ENCODE peak calls at places on chromosomes 11 and 22, in four cellular contexts. One of them, this sample, is unnamed. For H3K4me1, the result is how much of the 10 kb centered on the place peaks cover.

GRCh38 chr11:30535818-30536217 is 50.3 kb downstream of the MPPED2 start:
- DNase-seq in mucosa of descending colon: no peak
- DNase-seq in astrocyte: no peak
- DNase-seq in spleen: no peak
- DNase-seq in this sample: no peak

GRCh38 chr11:11414996-11415395 is 61.9 kb upstream of the CSNK2A3 start:
- DNase-seq in astrocyte: no peak
- DNase-seq in mucosa of descending colon: no peak
- DNase-seq in spleen: no peak
- DNase-seq in this sample: no peak

GRCh38 chr22:44577391-44578114 is 79.5 kb upstream of the RTL6 start:
- DNase-seq in spleen: no peak
- DNase-seq in mucosa of descending colon: no peak
- DNase-seq in astrocyte: no peak
- DNase-seq in this sample: no peak

GRCh38 chr22:47247609-47248240 is 485.3 kb downstream of the TBC1D22A start:
- DNase-seq in astrocyte: no peak
- DNase-seq in spleen: no peak
- DNase-seq in mucosa of descending colon: no peak
- DNase-seq in this sample: no peak

GRCh38 chr22:47294222-47294532 is 531.7 kb downstream of the TBC1D22A start:
- DNase-seq in spleen: no peak
- DNase-seq in mucosa of descending colon: no peak
- DNase-seq in astrocyte: peak
- DNase-seq in this sample: no peak

GRCh38 chr11:45334410-45334809 is 48.3 kb upstream of the SYT13 start:
- DNase-seq in spleen: no peak
- DNase-seq in astrocyte: no peak
- DNase-seq in mucosa of descending colon: no peak
- DNase-seq in this sample: no peak

GRCh38 chr11:45850446-45850845 is 3.2 kb downstream of the CRY2 start:
- DNase-seq in mucosa of descending colon: no peak
- DNase-seq in astrocyte: peak
- DNase-seq in spleen: no peak
- DNase-seq in this sample: no peak

GRCh38 chr11:93476796-93477195 is 66.4 kb downstream of the SMCO4 start:
- DNase-seq in astrocyte: peak
- DNase-seq in spleen: no peak
- DNase-seq in mucosa of descending colon: no peak
- DNase-seq in this sample: no peak

GRCh38 chr22:46935506-46936377 is 173.3 kb downstream of the TBC1D22A start:
- DNase-seq in mucosa of descending colon: peak
- DNase-seq in spleen: no peak
- DNase-seq in astrocyte: no peak
- DNase-seq in this sample: no peak

GRCh38 chr22:31143038-31143437 is 2.7 kb upstream of the PLA2G3 start:
- DNase-seq in spleen: no peak
- DNase-seq in astrocyte: no peak
- DNase-seq in mucosa of descending colon: no peak
- DNase-seq in this sample: no peak

GRCh38 chr11:128595221-128595620 is 7.9 kb upstream of the ETS1 start:
- DNase-seq in astrocyte: peak
- DNase-seq in spleen: no peak
- DNase-seq in mucosa of descending colon: no peak
- DNase-seq in this sample: no peak

GRCh38 chr22:49053574-49053973 is 774.1 kb downstream of the BRD1 start:
- DNase-seq in spleen: no peak
- DNase-seq in mucosa of descending colon: no peak
- DNase-seq in astrocyte: no peak
- DNase-seq in this sample: no peak

GRCh38 chr22:39309881-39310714 is 9.3 kb downstream of the RPL3 start:
- DNase-seq in spleen: no peak
- DNase-seq in mucosa of descending colon: no peak
- DNase-seq in astrocyte: no peak
- DNase-seq in this sample: no peak

GRCh38 chr11:116457336-116458007 is 315.3 kb downstream of the BUD13 start:
- DNase-seq in astrocyte: no peak
- DNase-seq in mucosa of descending colon: no peak
- DNase-seq in spleen: no peak
- DNase-seq in this sample: no peak

GRCh38 chr11:76515494-76515893 is 70.7 kb downstream of the EMSY start:
- DNase-seq in mucosa of descending colon: no peak
- DNase-seq in spleen: no peak
- DNase-seq in astrocyte: no peak
- DNase-seq in this sample: no peak

GRCh38 chr11:85310479-85310878 is 316.7 kb downstream of the DLG2 start:
- DNase-seq in spleen: no peak
- DNase-seq in mucosa of descending colon: no peak
- DNase-seq in astrocyte: no peak
- DNase-seq in this sample: no peak

GRCh38 chr11:115579181-115579825 is 75.1 kb upstream of the CADM1 start:
- DNase-seq in mucosa of descending colon: no peak
- DNase-seq in spleen: no peak
- DNase-seq in astrocyte: no peak
- DNase-seq in this sample: no peak

GRCh38 chr22:39230261-39231196 is 14.3 kb downstream of the PDGFB start:
- DNase-seq in mucosa of descending colon: no peak
- DNase-seq in astrocyte: no peak
- DNase-seq in spleen: no peak
- DNase-seq in this sample: no peak

GRCh38 chr22:48894804-48895250 is 932.8 kb downstream of the BRD1 start:
- DNase-seq in astrocyte: no peak
- DNase-seq in mucosa of descending colon: no peak
- DNase-seq in spleen: peak
- DNase-seq in this sample: no peak

GRCh38 chr11:119635776-119636175 is 93.2 kb downstream of the NECTIN1 start:
- DNase-seq in mucosa of descending colon: no peak
- DNase-seq in spleen: no peak
- DNase-seq in astrocyte: no peak
- DNase-seq in this sample: no peak

GRCh38 chr11:128942807-128943430 is at the start of gene TP53AIP1:
- DNase-seq in mucosa of descending colon: no peak
- DNase-seq in spleen: no peak
- DNase-seq in astrocyte: no peak
- DNase-seq in this sample: no peak

GRCh38 chr22:27151407-27151806 is 494.0 kb downstream of the MIAT start:
- DNase-seq in mucosa of descending colon: no peak
- DNase-seq in astrocyte: no peak
- DNase-seq in spleen: no peak
- DNase-seq in this sample: no peak

GRCh38 chr22:48488611-48489456 is 1338.8 kb downstream of the BRD1 start:
- DNase-seq in astrocyte: no peak
- DNase-seq in spleen: peak
- DNase-seq in mucosa of descending colon: no peak
- DNase-seq in this sample: no peak

GRCh38 chr11:69816671-69817070 is 2.5 kb downstream of the FGF3 start:
- DNase-seq in astrocyte: no peak
- DNase-seq in mucosa of descending colon: no peak
- DNase-seq in spleen: no peak
- DNase-seq in this sample: no peak

GRCh38 chr11:124238512-124238911 is 2.4 kb upstream of the OR8G1 start:
- DNase-seq in mucosa of descending colon: no peak
- DNase-seq in spleen: no peak
- DNase-seq in astrocyte: no peak
- DNase-seq in this sample: no peak

GRCh38 chr11:128890543-128891409 is at the start of gene KCNJ5:
- DNase-seq in astrocyte: no peak
- DNase-seq in spleen: no peak
- DNase-seq in mucosa of descending colon: peak
- DNase-seq in this sample: no peak

GRCh38 chr11:10807629-10808552 is 835 bp downstream of the EIF4G2 start:
- DNase-seq in astrocyte: peak
- DNase-seq in spleen: peak
- DNase-seq in mucosa of descending colon: peak
- DNase-seq in this sample: peak

GRCh38 chr22:31938258-31938657 is 6.1 kb upstream of the YWHAH start:
- DNase-seq in spleen: peak
- DNase-seq in mucosa of descending colon: no peak
- DNase-seq in astrocyte: no peak
- DNase-seq in this sample: no peak

DNA sequence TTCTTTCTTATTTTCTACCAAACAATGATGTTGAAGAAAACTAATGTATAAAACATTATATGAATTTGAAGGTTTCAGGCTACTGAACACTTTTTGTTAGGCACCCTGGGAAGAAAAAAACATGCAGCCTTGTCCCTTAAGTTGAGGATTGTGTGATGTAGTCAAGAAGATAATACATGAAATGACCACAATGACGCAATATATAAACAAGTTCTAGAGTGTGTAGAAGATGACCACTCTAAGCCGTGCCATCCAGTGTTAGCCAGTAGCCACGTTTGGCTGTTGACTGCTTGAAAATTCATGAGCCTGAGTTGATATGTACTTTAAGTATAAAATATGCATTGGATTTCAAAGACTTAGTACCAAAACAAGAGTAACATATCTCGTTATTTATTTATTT is 16.2 kb downstream of the SWAP70 start:
- DNase-seq in spleen: no peak
- DNase-seq in astrocyte: no peak
- DNase-seq in mucosa of descending colon: no peak
- DNase-seq in this sample: no peak
- H3K4me1 ChIP-seq in spleen: half or more
- H3K4me1 ChIP-seq in astrocyte: under half
- H3K4me1 ChIP-seq in mucosa of descending colon: under half
- H3K4me1 ChIP-seq in this sample: under half

DNA sequence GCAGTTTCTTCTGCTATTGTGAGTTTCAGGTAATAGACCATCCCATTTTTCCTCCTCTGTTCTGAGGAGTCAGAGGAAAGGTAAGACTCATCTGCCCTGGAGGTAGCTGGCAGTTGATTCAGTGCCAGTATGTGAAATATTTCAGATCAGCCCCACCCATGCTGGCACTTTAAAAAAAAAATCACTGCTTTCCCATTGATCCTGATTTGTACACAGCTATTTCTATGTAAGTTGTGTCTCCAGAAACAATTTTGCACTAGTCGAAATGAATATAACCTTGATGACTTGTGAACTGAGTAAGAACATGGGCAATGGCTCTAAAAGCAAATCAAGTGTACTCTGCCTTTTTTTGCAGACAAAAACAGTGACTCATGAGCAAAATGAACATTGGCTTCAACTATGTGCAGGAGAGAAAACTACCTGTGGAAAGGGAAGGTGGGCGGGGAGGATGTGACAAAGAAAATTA is 82.0 kb upstream of the OR5AK2 start:
- DNase-seq in mucosa of descending colon: no peak
- DNase-seq in astrocyte: no peak
- DNase-seq in spleen: no peak
- DNase-seq in this sample: no peak
- H3K4me1 ChIP-seq in mucosa of descending colon: under half
- H3K4me1 ChIP-seq in astrocyte: under half
- H3K4me1 ChIP-seq in spleen: under half
- H3K4me1 ChIP-seq in this sample: under half

GRCh38 chr11:35143509-35144102 is 4.6 kb downstream of the CD44 start:
- DNase-seq in spleen: no peak
- DNase-seq in astrocyte: no peak
- DNase-seq in mucosa of descending colon: no peak
- DNase-seq in this sample: no peak
- H3K4me1 ChIP-seq in spleen: half or more
- H3K4me1 ChIP-seq in astrocyte: half or more
- H3K4me1 ChIP-seq in mucosa of descending colon: under half
- H3K4me1 ChIP-seq in this sample: half or more

GRCh38 chr11:72743321-72744221 is 8.6 kb downstream of the ARAP1 start:
- DNase-seq in mucosa of descending colon: no peak
- DNase-seq in astrocyte: no peak
- DNase-seq in spleen: peak
- DNase-seq in this sample: no peak
- H3K4me1 ChIP-seq in mucosa of descending colon: under half
- H3K4me1 ChIP-seq in astrocyte: under half
- H3K4me1 ChIP-seq in spleen: half or more
- H3K4me1 ChIP-seq in this sample: under half

GRCh38 chr11:64876835-64877341 is 1.5 kb downstream of the EHD1 start:
- DNase-seq in mucosa of descending colon: peak
- DNase-seq in spleen: peak
- DNase-seq in astrocyte: no peak
- DNase-seq in this sample: no peak

GRCh38 chr11:64876226-64876750 is 2.1 kb downstream of the EHD1 start:
- DNase-seq in astrocyte: no peak
- DNase-seq in spleen: peak
- DNase-seq in mucosa of descending colon: no peak
- DNase-seq in this sample: no peak

GRCh38 chr11:64878494-64879225 is at the start of gene EHD1:
- DNase-seq in spleen: peak
- DNase-seq in mucosa of descending colon: peak
- DNase-seq in astrocyte: peak
- DNase-seq in this sample: peak

GRCh38 chr11:64878223-64878493 is 263 bp downstream of the EHD1 start:
- DNase-seq in astrocyte: no peak
- DNase-seq in spleen: no peak
- DNase-seq in mucosa of descending colon: no peak
- DNase-seq in this sample: no peak

DNA sequence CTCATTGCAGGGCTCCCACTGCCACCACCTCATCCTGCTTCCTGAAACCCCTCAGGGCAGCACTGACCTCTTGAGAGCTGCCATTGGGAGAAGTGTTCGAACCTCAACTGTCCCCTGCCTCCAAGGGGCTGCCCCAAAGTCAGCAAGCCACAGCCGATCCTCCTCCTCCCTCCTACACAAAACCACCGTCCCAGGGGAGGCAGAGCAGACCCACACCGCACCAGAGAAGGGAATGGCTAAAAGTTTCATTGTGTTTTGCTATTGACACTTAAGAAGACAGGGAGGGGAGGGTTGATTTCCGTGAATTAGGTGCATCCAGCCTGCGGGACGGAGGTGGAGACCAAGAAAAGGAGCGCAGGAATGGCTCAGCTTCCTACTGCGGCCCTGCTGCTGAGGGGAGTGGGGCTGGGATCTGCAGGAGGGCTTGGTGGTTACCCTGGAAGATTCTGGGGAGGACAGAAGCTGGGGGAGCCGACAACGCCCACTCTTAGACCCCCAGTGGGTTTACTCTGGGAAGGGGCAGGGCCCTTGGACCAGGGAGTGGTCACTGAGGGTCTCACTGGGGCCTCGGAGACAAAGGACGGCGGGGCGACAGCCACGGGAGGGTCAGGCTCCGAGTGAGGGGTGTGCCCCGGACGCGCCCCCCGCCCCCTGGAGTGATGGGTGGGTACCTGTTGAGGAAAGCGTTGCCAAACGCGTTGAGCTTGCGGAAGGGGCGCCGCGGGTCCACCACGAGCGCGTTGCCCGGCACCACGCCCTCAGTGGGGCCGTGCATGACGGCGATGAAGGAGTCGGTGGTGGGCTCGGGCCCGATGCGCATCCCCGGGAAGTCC is 815 bp downstream of the EHD1 start:
- DNase-seq in spleen: peak
- DNase-seq in mucosa of descending colon: peak
- DNase-seq in astrocyte: no peak
- DNase-seq in this sample: no peak
- H3K4me1 ChIP-seq in spleen: half or more
- H3K4me1 ChIP-seq in mucosa of descending colon: under half
- H3K4me1 ChIP-seq in astrocyte: under half
- H3K4me1 ChIP-seq in this sample: half or more

This sample was measured in effector memory CD4-positive, alpha-beta T cell.